ENCODE peak calls at places on chromosomes 16 and 17, in five cellular contexts. C is H1, Q is heart left ventricle, M is PC-3, V is ovary. B is an unnamed sample.
A peak's percentile ranks its signal among the peaks of the same experiment; 100 is the strongest.

GRCh38 chr16:12260119-12260646 is 283.6 kb downstream of the SNX29 start:
- DNase-seq in Q (no peak), C (no peak), M (no peak), V (peak; percentile 35), B (no peak)

GRCh38 chr16:28609631-28610594 is at the start of gene SULT1A1:
- DNase-seq in C (no peak), V (no peak), M (no peak), Q (peak; percentile 60), B (no peak)

GRCh38 chr17:32822996-32823395 is 53.9 kb downstream of the MYO1D start:
- DNase-seq in V (no peak), M (no peak), Q (no peak), C (no peak), B (peak; percentile 22)

GRCh38 chr16:20175358-20175757 is 101.7 kb upstream of the GPR139 start:
- DNase-seq in C (peak; percentile 17), V (no peak), M (no peak), Q (no peak), B (no peak)

GRCh38 chr17:76585048-76585648 is 512 bp downstream of the ST6GALNAC2 start:
- DNase-seq in C (no peak), Q (no peak), M (no peak), V (peak; percentile 34), B (no peak)

GRCh38 chr17:65749479-65749878 is 188.0 kb upstream of the AXIN2 start:
- DNase-seq in V (no peak), M (peak; percentile 88), Q (no peak), C (no peak), B (peak; percentile 5)

GRCh38 chr17:5640726-5641125 is 56.4 kb upstream of the NLRP1 start:
- DNase-seq in V (no peak), C (no peak), M (no peak), Q (no peak), B (no peak)

GRCh38 chr17:51617876-51618455 is 357.6 kb downstream of the UTP18 start:
- DNase-seq in V (no peak), Q (no peak), C (no peak), M (no peak), B (no peak)

GRCh38 chr17:6800422-6801027 is 24.5 kb downstream of the FBXO39 start:
- DNase-seq in M (no peak), C (no peak), V (no peak), Q (no peak), B (no peak)

GRCh38 chr17:8387914-8388651 is 5.1 kb upstream of the RPL26 start:
- DNase-seq in M (no peak), V (no peak), C (no peak), Q (no peak), B (no peak)

GRCh38 chr17:39969375-39969774 is 6.6 kb downstream of the GSDMA start:
- DNase-seq in C (no peak), V (no peak), M (no peak), Q (no peak), B (no peak)

GRCh38 chr17:8753976-8754440 is 4.3 kb downstream of the SPDYE4 start:
- DNase-seq in Q (no peak), M (peak; percentile 56), V (no peak), C (no peak), B (peak; percentile 22)

GRCh38 chr16:65547799-65548446 is 426.1 kb upstream of the CDH11 start:
- DNase-seq in M (peak; percentile 72), V (no peak), Q (no peak), C (no peak), B (peak; percentile 92)

GRCh38 chr16:47817048-47817447 is 338.7 kb downstream of the ABCC12 start:
- DNase-seq in M (no peak), Q (no peak), V (no peak), C (no peak), B (no peak)

GRCh38 chr17:57349533-57350227 is 93.4 kb downstream of the MSI2 start:
- DNase-seq in M (no peak), C (no peak), Q (no peak), V (no peak), B (no peak)

GRCh38 chr16:3021449-3022207 is 1.5 kb downstream of the TNFRSF12A start:
- DNase-seq in C (peak; percentile 81), V (peak; percentile 77), Q (peak; percentile 88), M (peak; percentile 90), B (peak; percentile 91)

GRCh38 chr17:68061512-68062313 is 26.2 kb downstream of the KPNA2 start:
- DNase-seq in M (no peak), Q (no peak), V (no peak), C (no peak), B (no peak)

GRCh38 chr17:77999413-78000173 is 41.1 kb downstream of the TNRC6C start:
- DNase-seq in M (no peak), V (no peak), Q (no peak), C (no peak), B (no peak)

GRCh38 chr17:27466748-27467375 is 10.6 kb downstream of the KSR1 start:
- DNase-seq in C (no peak), Q (peak; percentile 26), M (no peak), V (no peak), B (no peak)

GRCh38 chr17:42347606-42348005 is 40.6 kb downstream of the STAT3 start:
- DNase-seq in V (no peak), Q (no peak), M (no peak), C (no peak), B (no peak)

GRCh38 chr17:3679186-3680126 is 10.8 kb downstream of the EMC6 start:
- DNase-seq in V (no peak), C (no peak), M (no peak), Q (no peak), B (no peak)

GRCh38 chr17:29870836-29871430 is 59.1 kb downstream of the SSH2 start:
- DNase-seq in V (no peak), C (no peak), Q (no peak), M (no peak), B (no peak)

GRCh38 chr17:38728290-38728831 is 1.8 kb upstream of the CISD3 start:
- DNase-seq in M (no peak), C (no peak), V (no peak), Q (no peak), B (no peak)

GRCh38 chr17:41009936-41010335 is 1.0 kb upstream of the KRTAP3-1 start:
- DNase-seq in Q (no peak), V (no peak), C (no peak), M (no peak), B (no peak)

GRCh38 chr17:77649717-77650211 is 308.7 kb upstream of the TNRC6C start:
- DNase-seq in M (peak; percentile 66), Q (no peak), V (peak; percentile 2), C (no peak), B (peak; percentile 47)

GRCh38 chr17:17580662-17581470 is 10.6 kb downstream of the PEMT start:
- DNase-seq in Q (no peak), V (no peak), C (no peak), M (peak; percentile 70), B (no peak)

GRCh38 chr17:79842136-79842655 is 3.0 kb upstream of the CBX4 start:
- DNase-seq in V (peak; percentile 35), C (no peak), Q (no peak), M (no peak), B (no peak)

GRCh38 chr16:19853973-19854876 is 30.4 kb downstream of the GPRC5B start:
- DNase-seq in M (no peak), V (no peak), C (no peak), Q (no peak), B (no peak)

GRCh38 chr17:63649813-63650212 is 27.6 kb downstream of the MAP3K3 start:
- DNase-seq in V (no peak), M (no peak), C (no peak), Q (no peak), B (no peak)

GRCh38 chr16:56316545-56316944 is 108.8 kb downstream of the AMFR start:
- DNase-seq in M (no peak), C (no peak), Q (no peak), V (no peak), B (no peak)
- H3K27ac ChIP-seq in M (no peak overlapping the region), C (no peak overlapping the region), Q (no peak overlapping the region), V (no peak overlapping the region), B (no peak overlapping the region)

DNA sequence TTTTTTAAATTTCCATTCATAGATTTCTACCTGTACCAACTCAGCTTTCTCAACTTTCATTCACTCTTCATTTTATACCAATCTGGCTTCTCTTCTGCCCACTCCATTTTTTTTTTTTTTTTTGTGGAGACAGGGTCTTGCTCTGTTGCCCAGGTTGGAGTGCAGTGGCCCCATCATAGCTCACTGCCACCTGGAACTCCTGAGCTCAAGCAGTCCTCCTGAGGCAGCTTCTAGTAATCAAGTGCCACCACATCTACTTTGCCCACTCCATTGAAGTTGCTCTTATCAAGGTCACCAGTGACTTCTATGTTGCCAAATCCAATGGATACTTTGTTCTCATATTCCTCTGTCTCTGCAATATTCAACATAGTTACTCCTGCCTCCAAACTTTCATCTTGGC is 1.7 kb downstream of the SUPT6H start:
- DNase-seq in Q (no peak), C (no peak), M (no peak), V (no peak), B (no peak)
- H3K4me3 ChIP-seq in Q (no peak overlapping the region), C (no peak overlapping the region), M (peak overlapping the region; percentile 96), V (no peak overlapping the region), B (no peak overlapping the region)

GRCh38 chr16:69145658-69146057 is 13.2 kb downstream of the UTP4 start:
- DNase-seq in V (no peak), Q (no peak), M (no peak), C (no peak), B (no peak)

GRCh38 chr16:69141014-69141413 is 8.6 kb downstream of the UTP4 start:
- DNase-seq in Q (no peak), V (no peak), C (no peak), M (no peak), B (no peak)

GRCh38 chr16:69141936-69142335 is 9.5 kb downstream of the UTP4 start:
- DNase-seq in Q (no peak), M (no peak), C (no peak), V (no peak), B (no peak)

GRCh38 chr16:69138608-69139007 is 6.2 kb downstream of the UTP4 start:
- DNase-seq in M (no peak), V (no peak), C (no peak), Q (no peak), B (no peak)

DNA sequence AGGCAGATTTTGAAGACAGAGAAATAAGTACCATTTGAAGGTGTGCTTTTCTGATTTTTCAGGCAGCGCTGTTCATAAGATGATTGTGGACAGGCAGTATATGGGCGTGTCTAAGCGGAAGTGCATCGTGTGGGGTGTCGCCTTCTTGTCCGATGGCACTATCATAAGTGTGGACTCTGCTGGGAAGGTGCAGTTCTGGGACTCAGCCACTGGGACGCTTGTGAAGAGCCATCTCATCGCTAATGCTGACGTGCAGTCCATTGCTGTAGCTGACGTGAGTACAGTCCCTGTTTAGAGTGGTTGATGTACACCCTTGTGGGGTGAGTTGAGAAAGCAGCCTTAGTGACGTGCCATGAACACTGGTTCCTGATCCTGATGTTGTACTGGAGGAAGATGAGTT is 10.7 kb downstream of the UTP4 start:
- DNase-seq in C (no peak), V (no peak), Q (no peak), M (no peak), B (no peak)
- TF ChIP-seq CTCF in C (peak; percentile 18), V (no peak), Q (no peak), M (peak; percentile 22), B (peak; percentile 26)

GRCh38 chr16:1475552-1476114 is 805 bp upstream of the CLCN7 start:
- DNase-seq in C (no peak), Q (no peak), M (no peak), V (no peak), B (no peak)

GRCh38 chr16:1474796-1475551 is at the start of gene CLCN7:
- DNase-seq in V (peak; percentile 89), Q (peak; percentile 92), M (peak; percentile 58), C (peak; percentile 25), B (peak; percentile 76)

GRCh38 chr16:1474471-1474795 is 395 bp downstream of the CLCN7 start:
- DNase-seq in Q (no peak), C (no peak), M (no peak), V (no peak), B (no peak)

GRCh38 chr16:1472974-1473373 is 1.9 kb downstream of the CLCN7 start:
- DNase-seq in C (no peak), V (no peak), Q (no peak), M (no peak), B (no peak)

GRCh38 chr16:1474047-1474446 is 781 bp downstream of the CLCN7 start:
- DNase-seq in M (peak; percentile 3), V (no peak), C (no peak), Q (no peak), B (no peak)
- H3K27ac ChIP-seq in M (no peak overlapping the region), V (peak overlapping the region; percentile 79), C (peak overlapping the region; percentile 14), Q (peak overlapping the region; percentile 90), B (peak overlapping the region; percentile 80)